ENCODE peak calls at places on chromosomes 1 and 21, in seven cellular contexts. E is AG04450; Z is MCF 10A; L is mucosa of descending colon; S is CD8-positive, alpha-beta T cell; F is T follicular helper cell; I is mucosa of gallbladder. P is an unnamed sample.

GRCh38 chr1:65497276-65497830 is 76.9 kb downstream of the LEPR start:
- DNase-seq in S (no peak), E (no peak), I (no peak), F (no peak), L (no peak), Z (no peak), P (no peak)

GRCh38 chr1:2106681-2107405 is 56.6 kb downstream of the PRKCZ start:
- DNase-seq in Z (no peak), I (no peak), F (no peak), E (no peak), L (no peak), S (no peak), P (no peak)

GRCh38 chr1:111505641-111506119 is 2.2 kb upstream of the ADORA3 start:
- DNase-seq in L (peak), S (no peak), F (no peak), E (no peak), I (no peak), Z (no peak), P (no peak)

GRCh38 chr1:22529901-22530621 is 33.2 kb upstream of the EPHA8 start:
- DNase-seq in F (no peak), I (peak), E (no peak), S (no peak), L (no peak), Z (peak), P (no peak)

GRCh38 chr1:82185084-82185483 is 384.4 kb downstream of the ADGRL2 start:
- DNase-seq in F (no peak), S (no peak), L (no peak), E (no peak), I (no peak), Z (no peak), P (no peak)

GRCh38 chr1:186094170-186094569 is 280.9 kb downstream of the TPR start:
- DNase-seq in I (no peak), S (no peak), F (no peak), E (no peak), L (no peak), Z (no peak), P (no peak)

GRCh38 chr1:43893020-43893419 is 40.6 kb upstream of the ARTN start:
- DNase-seq in F (no peak), L (no peak), Z (no peak), I (no peak), E (no peak), S (no peak), P (no peak)

GRCh38 chr1:30627994-30628393 is 95.4 kb downstream of the MATN1 start:
- DNase-seq in Z (no peak), F (no peak), L (no peak), S (no peak), E (no peak), I (no peak), P (no peak)

GRCh38 chr21:32543975-32544374 is 41.3 kb downstream of the TCP10L start:
- DNase-seq in Z (no peak), E (no peak), L (no peak), F (no peak), S (no peak), I (no peak), P (no peak)

GRCh38 chr21:21436012-21436545 is 437.9 kb downstream of the NCAM2 start:
- DNase-seq in F (no peak), Z (peak), S (no peak), L (no peak), E (no peak), I (no peak), P (no peak)

GRCh38 chr1:63973005-63973419 is 199.2 kb downstream of the ROR1 start:
- DNase-seq in Z (no peak), F (no peak), L (no peak), E (no peak), S (no peak), I (no peak), P (no peak)

GRCh38 chr1:57468661-57469523 is 45.0 kb upstream of the DAB1 start:
- DNase-seq in F (no peak), E (peak), Z (no peak), L (no peak), S (no peak), I (no peak), P (no peak)

GRCh38 chr1:174258148-174258550 is 98.8 kb downstream of the RABGAP1L start:
- DNase-seq in F (peak), L (no peak), I (peak), Z (peak), S (no peak), E (peak), P (no peak)

GRCh38 chr1:15305366-15305765 is 58.3 kb downstream of the FHAD1 start:
- DNase-seq in F (no peak), S (no peak), E (no peak), L (no peak), I (no peak), Z (no peak), P (no peak)

GRCh38 chr1:237012789-237013383 is 8.6 kb upstream of the MT1HL1 start:
- DNase-seq in S (no peak), F (no peak), E (no peak), Z (peak), L (peak), I (peak), P (peak)

GRCh38 chr1:235952950-235953615 is 86.4 kb upstream of the LYST start:
- DNase-seq in F (no peak), Z (peak), I (no peak), S (no peak), E (no peak), L (no peak), P (no peak)

GRCh38 chr21:21200103-21200938 is 202.1 kb downstream of the NCAM2 start:
- DNase-seq in L (no peak), S (no peak), E (peak), F (no peak), I (peak), Z (peak), P (no peak)

GRCh38 chr1:205318231-205318991 is 3.1 kb downstream of the NUAK2 start:
- DNase-seq in E (no peak), Z (peak), I (no peak), F (no peak), S (no peak), L (peak), P (no peak)

GRCh38 chr1:155184835-155185782 is 11.5 kb downstream of the TRIM46 start:
- DNase-seq in F (no peak), Z (no peak), L (peak), E (no peak), I (no peak), S (no peak), P (peak)

GRCh38 chr21:29164330-29164942 is 34.0 kb downstream of the MAP3K7CL start:
- DNase-seq in L (no peak), E (no peak), I (no peak), S (no peak), F (no peak), Z (peak), P (no peak)

GRCh38 chr1:71464016-71464415 is 383.2 kb upstream of the ZRANB2 start:
- DNase-seq in E (no peak), F (no peak), S (no peak), I (no peak), L (no peak), Z (no peak), P (no peak)

GRCh38 chr1:39102537-39103320 is 76.6 kb downstream of the NDUFS5 start:
- DNase-seq in L (no peak), S (no peak), E (no peak), I (peak), F (no peak), Z (peak), P (no peak)

GRCh38 chr21:16438761-16439160 is 709.0 kb downstream of the USP25 start:
- DNase-seq in Z (no peak), L (no peak), I (no peak), F (no peak), S (no peak), E (no peak), P (no peak)

GRCh38 chr21:45478816-45479669 is 63.2 kb downstream of the SLC19A1 start:
- DNase-seq in S (no peak), L (no peak), E (no peak), Z (no peak), F (no peak), I (no peak), P (no peak)

GRCh38 chr1:13801711-13802486 is 101.9 kb downstream of the PRDM2 start:
- DNase-seq in S (no peak), F (no peak), I (no peak), L (peak), E (no peak), Z (no peak), P (peak)

GRCh38 chr1:63134501-63135173 is 187.7 kb upstream of the FOXD3 start:
- DNase-seq in L (no peak), S (no peak), E (no peak), F (no peak), I (no peak), Z (no peak), P (no peak)

GRCh38 chr1:231584117-231584516 is 42.5 kb upstream of the DISC1 start:
- DNase-seq in Z (peak), I (no peak), F (no peak), S (no peak), E (no peak), L (no peak), P (no peak)

GRCh38 chr1:40664791-40665190 is 691 bp downstream of the RIMS3 start:
- DNase-seq in F (no peak), I (no peak), L (no peak), E (no peak), S (no peak), Z (no peak), P (no peak)

GRCh38 chr1:28104866-28105467 is 16.6 kb upstream of the EYA3 start:
- DNase-seq in S (peak), E (no peak), L (peak), I (peak), Z (peak), F (no peak), P (peak)

GRCh38 chr1:32771561-32772280 is 45.4 kb downstream of the YARS1 start:
- DNase-seq in E (no peak), I (no peak), S (no peak), Z (no peak), L (peak), F (no peak), P (no peak)

GRCh38 chr1:85274969-85275453 is 1.4 kb downstream of the BCL10 start:
- DNase-seq in E (no peak), Z (peak), S (no peak), L (no peak), I (no peak), F (no peak), P (no peak)

GRCh38 chr1:34426325-34426896 is 249.7 kb downstream of the C1orf94 start:
- DNase-seq in I (peak), S (no peak), E (no peak), L (no peak), Z (peak), F (no peak), P (no peak)

GRCh38 chr1:240027059-240027462 is 64.6 kb upstream of the FMN2 start:
- DNase-seq in Z (peak), F (no peak), S (no peak), E (no peak), L (no peak), I (peak), P (no peak)

GRCh38 chr1:157725214-157725577 is 24.6 kb upstream of the FCRL3 start:
- DNase-seq in S (no peak), L (no peak), F (no peak), I (no peak), E (no peak), Z (no peak), P (no peak)

GRCh38 chr1:213985181-213986019 is 2.4 kb upstream of the PROX1 start:
- DNase-seq in L (peak), I (no peak), F (no peak), S (no peak), E (no peak), Z (no peak), P (no peak)

P was measured in stomach.